ENCODE peak calls at places on chromosomes 3 and 15, in four cellular contexts. R is thyroid gland, W is body of pancreas, T is adrenal gland. P is an unnamed sample.

GRCh38 chr3:129045675-129046036 is 14.9 kb upstream of the GP9 start:
- DNase-seq in R (no peak), W (peak), T (no peak), P (peak)

GRCh38 chr15:74209997-74210573 is 7.5 kb upstream of the STRA6 start:
- DNase-seq in R (no peak), T (peak), W (peak), P (peak)

GRCh38 chr3:106711650-106712049 is 665.6 kb upstream of the CCDC54 start:
- DNase-seq in W (no peak), R (no peak), T (no peak), P (no peak)

GRCh38 chr15:100350434-100351226 is 8.9 kb upstream of the ADAMTS17 start:
- DNase-seq in T (no peak), R (no peak), W (peak), P (no peak)

GRCh38 chr3:50010959-50011358 is 71.0 kb downstream of the RBM6 start:
- DNase-seq in T (no peak), R (no peak), W (no peak), P (no peak)

GRCh38 chr3:14457999-14458398 is 55.6 kb downstream of the SLC6A6 start:
- DNase-seq in R (no peak), T (no peak), W (peak), P (no peak)

GRCh38 chr15:90336705-90337141 is 15.4 kb upstream of the ZNF774 start:
- DNase-seq in W (no peak), R (no peak), T (peak), P (no peak)

GRCh38 chr15:52247032-52247431 is 48.6 kb downstream of the MYO5C start:
- DNase-seq in T (no peak), R (no peak), W (no peak), P (no peak)

GRCh38 chr3:155744091-155744625 is 713 bp downstream of the PLCH1 start:
- DNase-seq in W (peak), T (peak), R (peak), P (peak)

GRCh38 chr3:155741081-155741480 is 3.8 kb downstream of the PLCH1 start:
- DNase-seq in R (peak), W (no peak), T (no peak), P (no peak)

GRCh38 chr3:155741598-155741997 is 3.3 kb downstream of the PLCH1 start:
- DNase-seq in W (no peak), R (no peak), T (no peak), P (no peak)

GRCh38 chr3:155743616-155744015 is 1.3 kb downstream of the PLCH1 start:
- DNase-seq in W (no peak), R (no peak), T (no peak), P (no peak)

GRCh38 chr3:155742339-155742980 is 2.4 kb downstream of the PLCH1 start:
- DNase-seq in T (no peak), W (no peak), R (no peak), P (no peak)
- TF ChIP-seq POLR2A in T (no peak), W (no peak), R (no peak), P (no peak)

DNA sequence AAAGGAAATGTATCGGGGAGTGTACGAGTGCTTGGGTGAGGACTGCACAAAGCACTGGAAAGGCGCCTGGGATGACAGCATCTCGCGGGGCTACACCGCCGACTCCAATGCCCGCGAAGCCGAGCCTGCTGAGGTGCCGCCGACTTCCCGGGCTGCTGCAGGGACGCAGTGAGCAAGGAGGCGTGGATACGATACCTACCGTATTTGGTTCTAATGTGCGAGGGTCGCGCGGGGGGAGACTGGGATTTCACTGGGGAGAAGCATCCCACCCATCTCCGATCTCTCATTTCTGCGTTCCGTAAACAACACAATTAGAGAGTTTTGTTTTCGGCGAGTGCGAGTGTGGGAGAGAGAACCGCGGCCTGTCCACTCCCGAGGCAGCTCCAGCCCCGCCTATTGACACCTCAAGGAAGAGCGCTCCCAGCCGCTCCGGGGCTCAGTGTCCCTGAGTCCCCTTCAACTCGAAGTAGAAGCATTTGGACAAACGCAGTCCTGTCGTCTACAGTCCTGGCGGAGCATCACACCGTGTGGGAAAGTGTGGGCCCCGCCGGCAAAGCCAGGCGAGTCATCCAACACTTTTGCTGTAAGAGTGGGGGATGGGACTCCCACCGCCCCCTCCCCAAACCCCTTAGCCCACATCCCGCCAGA is 1.8 kb downstream of the MECOM start:
- DNase-seq in W (peak), T (no peak), R (no peak), P (peak)
- TF ChIP-seq POLR2A in W (peak), T (no peak), R (no peak), P (no peak)

DNA sequence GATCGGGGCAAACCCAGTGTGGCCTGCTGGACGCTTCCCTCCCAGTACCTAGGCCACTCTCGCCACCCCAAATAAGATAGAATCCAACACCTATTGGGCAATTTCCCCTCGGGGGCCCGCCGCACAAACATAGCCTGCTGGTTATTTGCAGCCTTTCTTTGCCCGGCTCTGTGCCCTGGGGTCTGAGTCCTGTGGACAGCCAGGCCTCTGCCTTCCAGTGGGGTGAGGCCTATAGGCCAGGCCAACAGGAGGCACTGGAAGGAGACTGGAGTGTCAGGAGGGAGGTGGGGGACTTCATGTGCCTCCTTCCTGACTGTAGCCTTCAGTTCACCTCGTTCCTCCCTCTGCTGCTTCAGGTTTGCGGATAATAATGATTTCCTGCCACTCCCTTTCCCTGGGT is 47.4 kb upstream of the LDHAL6B start:
- DNase-seq in T (no peak), R (no peak), W (no peak), P (no peak)
- TF ChIP-seq POLR2A in T (no peak), R (no peak), W (no peak), P (no peak)

DNA sequence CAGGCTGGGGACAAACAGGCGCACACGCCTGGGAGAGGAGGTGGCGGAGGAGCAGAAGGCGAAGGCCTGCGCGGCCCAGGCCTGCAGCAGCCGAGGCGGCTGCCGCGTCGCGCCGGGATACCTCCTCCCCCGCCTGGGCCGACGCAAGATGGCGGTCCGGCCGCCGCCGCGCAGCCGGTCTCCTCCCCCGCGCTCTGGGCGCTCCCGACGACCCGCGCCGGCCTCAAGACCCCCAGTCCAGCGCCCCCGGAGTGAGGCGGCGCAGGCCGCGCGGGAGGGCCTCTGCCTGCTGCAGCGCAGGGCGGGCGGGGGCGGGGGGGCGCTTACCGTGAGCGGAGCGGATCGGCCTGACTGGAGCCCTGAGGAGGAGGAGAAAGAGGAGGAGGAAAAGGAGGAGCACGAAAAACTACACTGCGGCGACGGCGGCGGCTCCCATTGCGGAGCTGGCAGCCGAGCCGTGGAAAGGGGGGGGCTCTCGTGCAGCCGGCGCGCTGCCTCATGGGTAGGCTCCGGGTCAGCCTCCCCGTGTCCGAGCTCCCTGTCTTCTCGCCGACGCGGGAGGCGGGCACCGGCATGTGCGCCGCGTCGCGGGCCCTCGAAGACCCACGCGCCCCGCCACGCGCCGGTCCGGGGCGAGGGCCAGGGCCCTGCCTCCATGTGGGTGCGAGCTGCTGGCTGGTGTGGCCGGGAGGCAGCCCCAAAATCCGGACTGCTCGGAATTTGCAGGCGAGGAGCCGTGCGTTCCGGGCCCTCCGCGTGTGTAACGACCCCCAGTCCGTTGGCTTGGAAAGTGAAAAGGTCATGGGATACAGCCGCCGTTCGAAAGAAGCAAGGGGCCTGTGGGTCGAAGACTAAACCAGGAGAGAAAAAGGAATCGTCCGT is at the start of gene ZNF280D:
- DNase-seq in T (peak), R (peak), W (peak), P (peak)
- TF ChIP-seq POLR2A in T (peak), R (no peak), W (peak), P (peak)

GRCh38 chr3:194575484-194576210 is 57.6 kb downstream of the TMEM44 start:
- DNase-seq in R (no peak), T (peak), W (no peak), P (peak)

GRCh38 chr3:194582196-194582905 is 50.9 kb downstream of the TMEM44 start:
- DNase-seq in T (no peak), W (no peak), R (no peak), P (no peak)

GRCh38 chr3:194574639-194575483 is 58.4 kb downstream of the TMEM44 start:
- DNase-seq in W (no peak), T (peak), R (no peak), P (peak)

GRCh38 chr3:194577985-194578905 is 55.0 kb downstream of the TMEM44 start:
- DNase-seq in R (no peak), T (peak), W (no peak), P (peak)

GRCh38 chr3:194579091-194579606 is 54.1 kb downstream of the TMEM44 start:
- DNase-seq in W (no peak), T (peak), R (no peak), P (no peak)
- TF ChIP-seq POLR2A in W (no peak), T (peak), R (no peak), P (no peak)

DNA sequence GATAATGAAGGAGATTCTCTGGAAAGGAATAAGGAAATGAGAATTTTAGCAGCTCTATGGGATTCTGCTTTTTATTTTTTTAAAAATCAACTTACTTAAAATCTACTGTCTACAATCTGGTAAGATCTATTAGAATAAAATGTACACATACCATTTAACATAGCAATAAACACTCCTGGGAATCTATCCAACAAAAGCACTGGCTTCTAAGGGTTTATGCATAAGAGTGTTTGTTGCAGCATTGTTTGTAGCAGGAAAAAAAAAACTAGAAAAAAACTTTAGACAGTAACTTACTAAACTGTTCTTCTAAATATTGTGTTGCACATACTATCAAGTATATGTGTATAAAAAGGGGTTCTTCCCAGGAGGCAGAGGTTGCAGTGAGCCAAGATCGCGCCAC is 15.7 kb upstream of the RBP1 start:
- DNase-seq in W (no peak), T (no peak), R (no peak), P (no peak)
- TF ChIP-seq POLR2A in W (no peak), T (no peak), R (no peak), P (no peak)

GRCh38 chr3:27073903-27074302 is 295.3 kb downstream of the NEK10 start:
- DNase-seq in R (no peak), T (no peak), W (no peak), P (no peak)
- TF ChIP-seq POLR2A in R (no peak), T (no peak), W (no peak), P (no peak)

DNA sequence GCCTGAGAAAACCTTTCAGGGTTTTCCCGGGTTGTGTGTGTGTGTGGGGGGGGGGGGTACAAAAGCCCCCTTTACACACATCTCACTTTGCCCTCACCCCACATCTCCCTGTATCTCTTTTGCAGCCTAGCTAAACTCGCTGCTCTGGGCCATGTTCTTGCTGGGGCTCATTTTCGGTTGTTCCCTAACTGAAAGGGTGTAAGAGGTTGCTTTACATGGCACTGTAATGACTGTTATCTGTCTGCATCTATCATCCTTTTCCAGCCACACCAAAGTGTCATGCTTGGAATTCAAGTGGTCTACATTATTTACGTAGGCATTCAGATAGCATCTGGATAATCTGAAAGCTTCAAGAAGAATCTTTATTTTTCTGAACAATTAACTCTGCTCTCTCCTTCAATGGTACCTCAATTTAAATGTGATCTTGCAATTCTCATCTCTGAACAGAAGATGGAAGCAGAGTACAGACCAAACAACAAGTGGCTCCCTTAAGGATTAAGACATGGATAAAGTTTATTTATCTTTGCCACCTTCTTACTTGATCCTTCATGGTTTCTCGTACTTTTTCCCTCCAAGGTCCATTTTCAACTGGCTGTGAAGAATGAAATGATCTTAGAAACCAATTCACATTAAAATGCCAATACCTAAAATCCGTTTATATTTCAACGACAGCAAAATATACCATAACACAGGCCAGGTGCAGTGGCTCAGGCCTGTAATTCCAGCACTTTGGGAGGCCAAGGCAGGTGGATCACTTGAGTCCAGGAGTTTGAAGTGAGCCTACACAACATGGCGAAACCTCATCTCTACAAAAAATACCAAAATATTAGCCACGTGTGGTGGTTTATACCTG is 34.9 kb downstream of the DCLK3 start:
- DNase-seq in T (no peak), W (no peak), R (no peak), P (peak)
- TF ChIP-seq POLR2A in T (no peak), W (no peak), R (no peak), P (no peak)